ENCODE peak calls at places on chromosomes 16 and 17, in seven cellular contexts. Z is HL-60; D is effector memory CD4-positive, alpha-beta T cell; H is endothelial cell of umbilical vein; C is astrocyte; T is H9; V is ovary. K is an unnamed sample.

GRCh38 chr17:56886288-56886721 is 27.5 kb downstream of the TRIM25 start:
- DNase-seq in Z (no peak), D (no peak), H (no peak), C (no peak), T (no peak), V (no peak), K (no peak)

GRCh38 chr16:3696425-3697218 is 20.7 kb downstream of the TRAP1 start:
- DNase-seq in Z (no peak), D (no peak), H (no peak), C (peak), T (no peak), V (no peak), K (no peak)

GRCh38 chr16:88616320-88616719 is 22.1 kb upstream of the IL17C start:
- DNase-seq in Z (no peak), D (no peak), H (no peak), C (no peak), T (no peak), V (no peak), K (peak)

GRCh38 chr16:22813946-22814325 is at the start of gene HS3ST2:
- DNase-seq in Z (peak), D (no peak), H (no peak), C (no peak), T (peak), V (peak), K (peak)

GRCh38 chr17:73196500-73196899 is 3.6 kb downstream of the COG1 start:
- DNase-seq in Z (no peak), D (no peak), H (peak), C (no peak), T (peak), V (peak), K (peak)

GRCh38 chr16:88649195-88649923 is 1.5 kb downstream of the CYBA start:
- DNase-seq in Z (peak), D (no peak), H (no peak), C (no peak), T (no peak), V (no peak), K (no peak)

GRCh38 chr17:39636927-39637736 is at the start of gene STARD3:
- DNase-seq in Z (peak), D (peak), H (peak), C (peak), T (peak), V (peak), K (peak)

GRCh38 chr16:87924937-87925670 is 11.2 kb downstream of the CA5A start:
- DNase-seq in Z (no peak), D (no peak), H (no peak), C (no peak), T (no peak), V (no peak), K (no peak)

GRCh38 chr16:2422123-2422867 is 7.0 kb upstream of the CCNF start:
- DNase-seq in Z (no peak), D (no peak), H (no peak), C (no peak), T (no peak), V (no peak), K (no peak)

GRCh38 chr16:89409161-89409711 is 81.1 kb downstream of the ANKRD11 start:
- DNase-seq in Z (no peak), D (peak), H (peak), C (no peak), T (no peak), V (no peak), K (no peak)

GRCh38 chr16:15732416-15732815 is 82.4 kb downstream of the NDE1 start:
- DNase-seq in Z (no peak), D (no peak), H (no peak), C (no peak), T (no peak), V (no peak), K (no peak)

GRCh38 chr17:44915321-44915726 is at the start of gene GFAP:
- DNase-seq in Z (no peak), D (no peak), H (no peak), C (no peak), T (no peak), V (no peak), K (no peak)

GRCh38 chr16:66603537-66604375 is 748 bp upstream of the CMTM3 start:
- DNase-seq in Z (peak), D (peak), H (peak), C (peak), T (peak), V (peak), K (peak)

GRCh38 chr16:71255721-71256120 is 25.2 kb upstream of the HYDIN start:
- DNase-seq in Z (no peak), D (no peak), H (no peak), C (no peak), T (no peak), V (no peak), K (no peak)

GRCh38 chr17:66268247-66268927 is 34.0 kb upstream of the PRKCA start:
- DNase-seq in Z (no peak), D (no peak), H (peak), C (peak), T (no peak), V (no peak), K (no peak)

GRCh38 chr16:80120899-80121521 is 419.8 kb upstream of the DYNLRB2 start:
- DNase-seq in Z (no peak), D (no peak), H (no peak), C (no peak), T (no peak), V (no peak), K (no peak)

GRCh38 chr17:50952889-50953288 is 86.7 kb upstream of the TOB1 start:
- DNase-seq in Z (no peak), D (no peak), H (no peak), C (no peak), T (no peak), V (no peak), K (no peak)

GRCh38 chr16:10609410-10609774 is 29.0 kb upstream of the EMP2 start:
- DNase-seq in Z (no peak), D (no peak), H (no peak), C (peak), T (no peak), V (no peak), K (no peak)

GRCh38 chr17:7015587-7016020 is 3.2 kb downstream of the RNASEK start:
- DNase-seq in Z (no peak), D (peak), H (no peak), C (no peak), T (no peak), V (peak), K (no peak)

DNA sequence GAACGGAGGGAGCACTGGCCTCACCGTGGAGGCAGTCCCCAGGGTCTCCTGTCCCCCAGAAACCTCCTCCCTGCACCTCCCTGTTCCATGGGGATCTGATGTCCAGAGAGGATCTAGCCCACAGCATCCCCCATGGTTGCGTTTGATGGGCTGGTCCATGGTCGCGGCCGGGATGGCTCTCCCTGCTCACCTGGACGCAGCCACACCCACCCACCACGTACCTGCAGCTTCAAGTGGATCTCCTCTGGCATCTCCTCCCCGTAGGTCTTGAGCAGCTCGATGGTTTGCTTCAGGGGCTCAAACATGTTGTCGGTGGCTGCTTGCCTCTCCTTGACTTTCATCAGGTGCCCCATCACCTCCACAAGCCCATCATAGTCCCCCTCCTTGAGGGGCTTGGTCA is 47.9 kb downstream of the DNAH17 start:
- DNase-seq in Z (no peak), D (no peak), H (no peak), C (no peak), T (no peak), V (no peak), K (no peak)
- H3K27ac ChIP-seq in Z (no peak), D (no peak), H (no peak), C (no peak), T (no peak), V (no peak), K (no peak)

DNA sequence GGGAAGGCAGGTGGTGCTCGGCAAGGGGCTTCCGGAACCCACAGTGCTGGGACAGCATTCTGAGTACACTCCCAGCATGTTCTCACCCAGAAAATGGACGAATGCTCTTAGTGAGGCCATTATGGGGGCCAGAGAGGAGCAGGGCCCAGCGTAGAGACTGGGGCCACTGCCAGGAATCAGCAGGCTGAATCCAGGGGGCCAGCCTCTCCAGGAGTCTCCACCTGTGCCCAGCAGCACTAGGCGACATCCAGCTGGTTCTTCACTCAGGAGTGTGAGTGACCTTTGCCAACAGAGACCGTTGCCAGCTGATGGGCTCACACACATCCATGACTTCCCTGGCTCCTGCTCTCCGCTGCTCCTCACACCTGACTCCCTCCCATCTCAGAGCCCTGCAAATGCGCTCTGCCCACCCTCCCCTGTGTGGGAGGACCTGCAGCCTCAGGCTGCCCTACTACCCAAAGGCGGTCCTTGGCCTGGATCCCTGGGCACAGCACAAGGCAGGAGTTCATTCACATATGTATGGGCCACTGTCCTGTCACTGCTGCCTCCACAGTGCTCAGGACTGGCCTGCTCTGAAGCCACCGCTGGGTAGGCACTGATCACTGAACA is 5.1 kb downstream of the RHBDF1 start:
- DNase-seq in Z (no peak), D (no peak), H (no peak), C (no peak), T (no peak), V (no peak), K (no peak)
- H3K27ac ChIP-seq in Z (no peak), D (no peak), H (no peak), C (no peak), T (no peak), V (peak), K (peak)

GRCh38 chr17:64385187-64386083 is 5.2 kb downstream of the PECAM1 start:
- DNase-seq in Z (no peak), D (no peak), H (peak), C (peak), T (no peak), V (peak), K (peak)
- H3K27ac ChIP-seq in Z (no peak), D (no peak), H (peak), C (peak), T (no peak), V (peak), K (peak)

GRCh38 chr17:59349178-59349577 is 17.7 kb downstream of the YPEL2 start:
- DNase-seq in Z (no peak), D (no peak), H (no peak), C (no peak), T (no peak), V (no peak), K (no peak)

GRCh38 chr17:59346341-59346740 is 14.9 kb downstream of the YPEL2 start:
- DNase-seq in Z (no peak), D (no peak), H (no peak), C (no peak), T (no peak), V (no peak), K (no peak)

GRCh38 chr17:59345476-59345875 is 14.0 kb downstream of the YPEL2 start:
- DNase-seq in Z (no peak), D (no peak), H (no peak), C (peak), T (no peak), V (no peak), K (no peak)

GRCh38 chr17:59346876-59347407 is 15.5 kb downstream of the YPEL2 start:
- DNase-seq in Z (no peak), D (no peak), H (no peak), C (no peak), T (no peak), V (no peak), K (no peak)

DNA sequence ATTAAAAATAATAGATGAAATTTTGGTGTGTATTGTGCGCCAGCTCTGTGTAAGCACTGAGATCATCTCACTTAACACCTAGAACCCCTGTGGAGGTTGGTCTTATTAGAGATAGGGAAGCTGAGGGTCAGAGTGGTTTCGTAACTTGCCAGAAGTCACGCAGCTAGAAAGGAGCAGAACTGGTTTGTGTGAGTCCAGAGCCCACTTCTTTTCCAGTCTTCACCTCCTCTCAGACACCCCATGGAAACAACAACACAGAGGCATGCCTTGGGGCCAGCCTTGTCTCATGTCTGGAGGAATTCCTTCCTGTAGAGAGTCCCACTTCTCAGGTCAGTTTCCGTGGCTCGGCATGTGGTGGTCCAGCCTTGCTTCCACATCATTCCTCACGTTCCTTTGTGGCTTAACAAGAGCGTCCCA is 16.5 kb downstream of the YPEL2 start:
- DNase-seq in Z (peak), D (no peak), H (no peak), C (no peak), T (no peak), V (no peak), K (peak)
- H3K27ac ChIP-seq in Z (no peak), D (no peak), H (no peak), C (no peak), T (no peak), V (no peak), K (no peak)

GRCh38 chr17:80765241-80766022 is 220.8 kb downstream of the RPTOR start:
- DNase-seq in Z (peak), D (peak), H (no peak), C (no peak), T (no peak), V (no peak), K (no peak)
- H3K27ac ChIP-seq in Z (peak), D (peak), H (no peak), C (no peak), T (no peak), V (no peak), K (no peak)

GRCh38 chr17:41656249-41657023 is 32.1 kb upstream of the KRT17 start:
- DNase-seq in Z (no peak), D (no peak), H (no peak), C (no peak), T (no peak), V (no peak), K (no peak)
- H3K27ac ChIP-seq in Z (no peak), D (no peak), H (no peak), C (no peak), T (no peak), V (no peak), K (peak)

GRCh38 chr16:25912321-25912720 is 220.6 kb downstream of the HS3ST4 start:
- DNase-seq in Z (no peak), D (no peak), H (no peak), C (no peak), T (no peak), V (no peak), K (no peak)
- H3K27ac ChIP-seq in Z (no peak), D (no peak), H (no peak), C (no peak), T (no peak), V (no peak), K (no peak)

GRCh38 chr17:35775583-35775982 is 14.9 kb downstream of the C17orf50 start:
- DNase-seq in Z (no peak), D (no peak), H (no peak), C (no peak), T (no peak), V (no peak), K (no peak)
- H3K27ac ChIP-seq in Z (no peak), D (no peak), H (no peak), C (no peak), T (no peak), V (no peak), K (peak)

DNA sequence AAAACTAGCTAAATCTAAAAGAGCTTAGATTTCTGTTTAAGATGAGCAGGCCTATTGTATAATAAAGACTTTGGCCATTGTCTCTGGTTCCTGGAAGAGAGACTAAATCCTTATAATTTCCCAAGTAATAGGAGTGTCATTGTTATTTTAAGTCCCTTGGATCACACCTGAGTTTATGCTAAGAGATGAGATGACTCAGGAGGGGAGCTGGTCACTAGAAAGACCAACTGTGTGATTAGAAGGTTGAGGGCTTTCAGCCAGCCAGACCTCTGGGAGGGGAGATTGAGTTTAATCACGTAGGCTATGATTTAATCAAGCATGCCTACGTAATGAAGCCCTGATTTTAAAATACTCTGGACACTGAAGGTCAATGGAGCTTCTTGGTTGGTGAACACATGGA is 156.9 kb upstream of the C17orf78 start:
- DNase-seq in Z (no peak), D (no peak), H (no peak), C (no peak), T (no peak), V (no peak), K (no peak)
- H3K27ac ChIP-seq in Z (no peak), D (no peak), H (no peak), C (no peak), T (no peak), V (no peak), K (no peak)